ENCODE peak calls at places on chromosomes 13 and 19, in four cellular contexts. Y is OCI-M1, A is cardiac fibroblast, C is IMR-90. I is an unnamed sample.

GRCh38 chr19:1837625-1838105 is 10.6 kb downstream of the REXO1 start:
- DNase-seq in Y (peak), A (peak), C (no peak), I (no peak)

GRCh38 chr19:3819989-3820388 is 33.8 kb upstream of the MATK start:
- DNase-seq in Y (no peak), A (no peak), C (no peak), I (no peak)

GRCh38 chr13:60229708-60230272 is 66.1 kb upstream of the DIAPH3 start:
- DNase-seq in Y (peak), A (no peak), C (no peak), I (peak)

GRCh38 chr13:19305434-19305833 is 123.8 kb upstream of the TUBA3C start:
- DNase-seq in Y (no peak), A (no peak), C (no peak), I (no peak)

GRCh38 chr19:34841780-34842179 is 68.8 kb upstream of the ZNF599 start:
- DNase-seq in Y (no peak), A (no peak), C (no peak), I (no peak)

GRCh38 chr13:113981201-113981605 is 7.3 kb upstream of the C13orf46 start:
- DNase-seq in Y (no peak), A (no peak), C (no peak), I (no peak)

GRCh38 chr13:39035204-39035603 is 2.7 kb downstream of the PROSER1 start:
- DNase-seq in Y (peak), A (no peak), C (no peak), I (no peak)

GRCh38 chr13:36872621-36873020 is 47.4 kb downstream of the SMAD9 start:
- DNase-seq in Y (no peak), A (no peak), C (no peak), I (peak)

GRCh38 chr13:37869756-37870488 is at the start of gene TRPC4:
- DNase-seq in Y (peak), A (peak), C (peak), I (peak)

GRCh38 chr13:70905035-70905434 is 796.8 kb upstream of the KLHL1 start:
- DNase-seq in Y (no peak), A (peak), C (no peak), I (peak)

GRCh38 chr13:35648109-35648508 is 171.6 kb upstream of the MAB21L1 start:
- DNase-seq in Y (no peak), A (peak), C (peak), I (no peak)

GRCh38 chr13:84843368-84843767 is 955.9 kb downstream of the SLITRK6 start:
- DNase-seq in Y (no peak), A (no peak), C (no peak), I (no peak)

GRCh38 chr19:51181377-51181912 is 39.3 kb downstream of the SIGLEC7 start:
- DNase-seq in Y (no peak), A (no peak), C (no peak), I (no peak)

GRCh38 chr19:305240-306150 is 14.3 kb upstream of the PLPP2 start:
- DNase-seq in Y (no peak), A (no peak), C (no peak), I (no peak)

GRCh38 chr13:45196622-45197021 is 4.2 kb downstream of the KCTD4 start:
- DNase-seq in Y (no peak), A (peak), C (peak), I (peak)

GRCh38 chr13:105058517-105058916 is 1476.9 kb downstream of the EFNB2 start:
- DNase-seq in Y (no peak), A (no peak), C (no peak), I (no peak)

GRCh38 chr13:110542311-110542796 is 19.2 kb downstream of the RAB20 start:
- DNase-seq in Y (no peak), A (no peak), C (no peak), I (peak)

GRCh38 chr13:112987625-112988024 is 18.6 kb downstream of the MCF2L start:
- DNase-seq in Y (no peak), A (no peak), C (no peak), I (no peak)

GRCh38 chr19:6076675-6077463 is 33.4 kb downstream of the RFX2 start:
- DNase-seq in Y (no peak), A (peak), C (peak), I (peak)

GRCh38 chr19:41344162-41344561 is 9.6 kb downstream of the TGFB1 start:
- DNase-seq in Y (no peak), A (no peak), C (no peak), I (no peak)

GRCh38 chr13:51995677-51996551 is 15.3 kb downstream of the ATP7B start:
- DNase-seq in Y (peak), A (no peak), C (no peak), I (peak)

GRCh38 chr13:99690426-99691189 is 189.3 kb downstream of the TM9SF2 start:
- DNase-seq in Y (no peak), A (no peak), C (no peak), I (no peak)

GRCh38 chr13:112074139-112074710 is 7.3 kb downstream of the SOX1 start:
- DNase-seq in Y (no peak), A (no peak), C (no peak), I (no peak)

I was measured in amniotic epithelial cell.